ENCODE peak calls at places on chromosomes 3 and 15, in four cellular contexts. J is mucosa of descending colon, Y is upper lobe of right lung, L is fibroblast of lung. S is an unnamed sample. For H3K4me1 and H3K36me3, the result is how much of the 10 kb centered on the place peaks cover.

GRCh38 chr15:55897560-55898336 is 95.7 kb downstream of the NEDD4 start:
- DNase-seq in J (peak), Y (no peak), L (peak), S (peak)

GRCh38 chr3:106827515-106828213 is 549.6 kb upstream of the CCDC54 start:
- DNase-seq in J (no peak), Y (no peak), L (peak), S (no peak)

GRCh38 chr15:57183041-57183440 is 193.3 kb upstream of the CGNL1 start:
- DNase-seq in J (no peak), Y (no peak), L (peak), S (no peak)

GRCh38 chr15:45121706-45122417 is 7.7 kb downstream of the DUOXA2 start:
- DNase-seq in J (no peak), Y (peak), L (peak), S (no peak)

GRCh38 chr15:101031203-101031602 is 112.0 kb downstream of the LRRK1 start:
- DNase-seq in J (no peak), Y (peak), L (peak), S (peak)

GRCh38 chr3:72341943-72342342 is 506.3 kb downstream of the SHQ1 start:
- DNase-seq in J (no peak), Y (no peak), L (no peak), S (no peak)

GRCh38 chr3:179719048-179719734 is 66.4 kb downstream of the USP13 start:
- DNase-seq in J (no peak), Y (no peak), L (no peak), S (no peak)

GRCh38 chr15:73927476-73928240 is 1.4 kb downstream of the LOXL1 start:
- DNase-seq in J (peak), Y (peak), L (peak), S (peak)

GRCh38 chr3:32743934-32744333 is 58.9 kb downstream of the CNOT10 start:
- DNase-seq in J (peak), Y (no peak), L (no peak), S (no peak)

GRCh38 chr3:134312873-134313838 is 61.1 kb downstream of the AMOTL2 start:
- DNase-seq in J (peak), Y (peak), L (peak), S (peak)

GRCh38 chr3:146390967-146391366 is 78.4 kb downstream of the PLSCR2 start:
- DNase-seq in J (peak), Y (no peak), L (peak), S (no peak)

GRCh38 chr3:45947361-45947760 is 4.1 kb downstream of the CXCR6 start:
- DNase-seq in J (no peak), Y (no peak), L (no peak), S (no peak)

GRCh38 chr3:182921665-182922355 is 58.5 kb downstream of the DCUN1D1 start:
- DNase-seq in J (no peak), Y (no peak), L (peak), S (no peak)

GRCh38 chr15:100914876-100915275 is 4.3 kb upstream of the LRRK1 start:
- DNase-seq in J (no peak), Y (no peak), L (no peak), S (no peak)

DNA sequence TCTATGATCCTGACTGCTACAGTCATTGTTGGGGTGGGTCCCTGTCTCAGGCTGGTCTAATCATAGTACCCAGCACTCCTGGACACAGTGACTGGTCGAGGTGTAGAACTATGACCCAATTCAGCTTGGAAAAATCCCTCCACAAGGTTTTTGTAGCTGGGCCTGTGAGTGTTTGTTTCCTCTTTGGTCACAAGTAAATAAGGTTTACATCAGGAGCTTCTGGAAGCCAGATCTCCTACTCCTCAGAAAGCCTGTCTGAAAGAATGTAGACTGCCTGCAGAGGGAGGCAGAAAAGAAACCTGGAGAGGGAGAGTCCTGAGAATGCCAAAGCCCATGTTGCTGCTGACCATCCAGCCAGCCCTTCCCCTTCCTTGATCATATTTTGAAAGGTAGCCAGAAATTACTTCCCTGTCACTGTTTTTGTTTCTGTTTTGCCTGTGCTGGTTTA is 123.2 kb downstream of the RAP2B start:
- DNase-seq in J (no peak), Y (no peak), L (peak), S (no peak)
- TF ChIP-seq CTCF in J (no peak), Y (no peak), L (peak), S (no peak)

GRCh38 chr3:27127879-27128278 is 241.3 kb downstream of the NEK10 start:
- DNase-seq in J (no peak), Y (no peak), L (no peak), S (no peak)
- H3K4me1 ChIP-seq in J (under half), Y (under half), L (under half), S (under half)

DNA sequence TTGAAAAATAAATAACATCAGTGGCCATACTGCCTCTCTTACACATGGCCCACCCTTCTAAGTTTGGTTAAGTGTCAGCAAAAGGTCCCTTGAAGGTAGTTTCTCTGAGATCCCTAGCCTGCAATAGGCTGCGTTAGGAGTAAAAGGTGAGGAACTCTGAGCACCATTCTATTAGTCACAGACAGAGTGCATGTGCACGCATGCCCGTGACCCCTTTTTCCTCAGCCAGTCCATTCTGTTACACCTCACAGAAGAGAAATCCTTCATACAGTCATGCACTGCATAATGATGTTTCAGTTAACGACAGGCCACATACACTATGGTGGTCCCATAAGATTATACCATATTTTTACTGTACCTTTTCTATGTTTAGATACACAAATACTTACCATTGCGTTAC is 12.5 kb downstream of the RCCD1 start:
- DNase-seq in J (no peak), Y (no peak), L (no peak), S (no peak)
- H3K36me3 ChIP-seq in J (under half), Y (under half), L (under half), S (under half)

DNA sequence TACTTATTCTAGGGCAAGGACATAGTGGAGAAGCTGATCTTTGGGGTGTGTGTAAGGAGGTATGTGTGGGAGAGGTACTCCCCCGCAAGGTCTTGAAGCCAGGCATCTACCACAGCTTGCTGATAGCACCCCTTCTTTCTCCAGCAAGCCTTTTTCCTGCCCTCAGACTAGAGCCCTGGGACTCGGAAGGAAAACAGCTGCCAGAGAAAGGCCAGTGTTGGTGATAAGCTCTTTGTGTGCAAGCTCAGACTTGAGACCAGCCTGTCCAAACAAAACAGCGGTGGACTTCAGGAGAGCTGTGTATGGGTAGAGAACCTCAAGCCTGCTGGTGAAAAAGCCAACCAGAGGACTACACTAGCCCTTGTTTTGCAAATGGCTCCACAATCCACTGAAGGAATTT is 1028.6 kb downstream of the MCTP2 start:
- DNase-seq in J (no peak), Y (no peak), L (peak), S (no peak)
- TF ChIP-seq CTCF in J (no peak), Y (no peak), L (no peak), S (no peak)

DNA sequence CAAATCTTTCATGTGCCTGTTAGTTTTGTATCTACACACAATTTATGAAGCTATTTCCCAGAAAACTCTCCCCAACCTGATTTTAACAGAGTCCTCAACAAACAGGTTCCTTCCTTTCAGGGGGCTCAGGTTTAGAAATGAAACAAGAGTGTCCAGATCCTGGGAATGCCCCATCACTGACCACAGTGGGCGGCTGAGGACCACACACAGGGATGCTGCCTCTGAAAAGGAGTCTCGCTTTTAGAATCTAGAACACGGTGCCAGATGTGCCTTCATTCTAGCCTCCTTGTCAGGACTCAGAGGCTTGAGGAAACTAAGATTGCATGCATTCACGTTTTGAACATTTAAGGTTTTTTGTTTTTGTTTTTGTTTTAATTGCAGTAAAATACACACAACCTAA is 115.0 kb downstream of the FOXB1 start:
- DNase-seq in J (no peak), Y (no peak), L (no peak), S (no peak)
- H3K4me1 ChIP-seq in J (under half), Y (under half), L (under half), S (under half)

GRCh38 chr3:52683611-52684010 is 2.1 kb downstream of the PBRM1 start:
- DNase-seq in J (no peak), Y (peak), L (no peak), S (no peak)
- H3K36me3 ChIP-seq in J (under half), Y (under half), L (under half), S (under half)

DNA sequence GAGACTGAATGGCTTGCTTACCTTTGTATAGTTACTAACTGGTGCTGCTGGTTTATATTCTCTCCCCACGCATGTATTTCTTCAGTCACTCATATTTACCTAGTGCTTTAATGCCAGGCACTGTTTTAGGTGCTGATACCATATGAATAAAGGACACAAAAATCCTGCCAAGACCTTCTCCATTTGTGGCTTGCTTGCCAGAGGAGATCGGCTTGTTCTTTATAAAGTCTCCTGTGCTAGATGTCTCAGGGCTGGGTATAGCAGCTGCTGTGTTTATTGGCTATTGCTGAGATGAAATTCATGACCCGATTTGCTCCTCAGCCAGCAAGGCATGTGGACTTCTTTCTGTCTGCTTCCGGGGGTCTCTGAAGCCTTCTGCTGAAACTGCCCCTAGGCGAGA is 46.5 kb downstream of the ST6GAL1 start:
- DNase-seq in J (no peak), Y (no peak), L (no peak), S (no peak)
- TF ChIP-seq CTCF in J (no peak), Y (no peak), L (no peak), S (no peak)

GRCh38 chr3:124854027-124854426 is 33.1 kb downstream of the ITGB5 start:
- DNase-seq in J (no peak), Y (no peak), L (peak), S (no peak)
- H3K4me1 ChIP-seq in J (under half), Y (under half), L (under half), S (under half)

GRCh38 chr15:41022487-41023090 is 69.3 kb downstream of the CHAC1 start:
- DNase-seq in J (peak), Y (no peak), L (peak), S (no peak)
- H3K36me3 ChIP-seq in J (under half), Y (under half), L (under half), S (under half)

S was measured in Peyer's patch.